ENCODE peak calls at places on chromosomes 1 and 21, in five cellular contexts. B is dorsolateral prefrontal cortex, E is lower leg skin, D is Ammon's horn, V is WTC11. Y is an unnamed sample.

GRCh38 chr1:234518876-234519275 is 39.9 kb upstream of the TARBP1 start:
- DNase-seq in B (no peak), E (no peak), D (peak), V (no peak), Y (no peak)

GRCh38 chr1:6859415-6860343 is 74.4 kb downstream of the CAMTA1 start:
- DNase-seq in B (no peak), E (no peak), D (no peak), V (no peak), Y (no peak)

GRCh38 chr21:45050786-45051489 is 23.4 kb upstream of the ADARB1 start:
- DNase-seq in B (no peak), E (no peak), D (no peak), V (no peak), Y (no peak)

GRCh38 chr1:27968692-27969091 is 8.9 kb downstream of the XKR8 start:
- DNase-seq in B (no peak), E (no peak), D (no peak), V (no peak), Y (no peak)

GRCh38 chr1:165842363-165843129 is 15.1 kb downstream of the UCK2 start:
- DNase-seq in B (no peak), E (no peak), D (no peak), V (no peak), Y (no peak)

GRCh38 chr1:56502700-56503245 is 76.6 kb downstream of the PLPP3 start:
- DNase-seq in B (no peak), E (no peak), D (no peak), V (no peak), Y (no peak)

GRCh38 chr1:30407030-30407861 is 316.1 kb downstream of the MATN1 start:
- DNase-seq in B (peak), E (peak), D (no peak), V (no peak), Y (no peak)

GRCh38 chr1:153122831-153123421 is 9.6 kb upstream of the SPRR2F start:
- DNase-seq in B (no peak), E (no peak), D (no peak), V (peak), Y (no peak)

GRCh38 chr1:160954158-160955104 is at the start of gene ITLN2:
- DNase-seq in B (no peak), E (no peak), D (no peak), V (peak), Y (no peak)

GRCh38 chr1:221748981-221749380 is 7.1 kb upstream of the DUSP10 start:
- DNase-seq in B (no peak), E (no peak), D (no peak), V (no peak), Y (no peak)

GRCh38 chr1:233993651-233994050 is 89.2 kb downstream of the SLC35F3 start:
- DNase-seq in B (no peak), E (no peak), D (no peak), V (no peak), Y (no peak)

GRCh38 chr1:244792188-244792850 is 43.1 kb upstream of the COX20 start:
- DNase-seq in B (no peak), E (no peak), D (no peak), V (no peak), Y (no peak)

GRCh38 chr1:155133799-155134281 is 1.8 kb upstream of the SLC50A1 start:
- DNase-seq in B (no peak), E (no peak), D (no peak), V (no peak), Y (no peak)

GRCh38 chr1:5141750-5142149 is 487.3 kb downstream of the AJAP1 start:
- DNase-seq in B (no peak), E (no peak), D (no peak), V (no peak), Y (no peak)

GRCh38 chr1:44820945-44821715 is 12.8 kb downstream of the BTBD19 start:
- DNase-seq in B (no peak), E (no peak), D (no peak), V (no peak), Y (no peak)

GRCh38 chr21:37300114-37300746 is 33.1 kb upstream of the VPS26C start:
- DNase-seq in B (no peak), E (no peak), D (no peak), V (no peak), Y (no peak)

GRCh38 chr1:117585086-117585485 is 20.8 kb upstream of the TENT5C start:
- DNase-seq in B (no peak), E (no peak), D (no peak), V (no peak), Y (no peak)

GRCh38 chr1:18992646-18993045 is 36.2 kb upstream of the IFFO2 start:
- DNase-seq in B (no peak), E (peak), D (no peak), V (no peak), Y (no peak)

GRCh38 chr1:100736766-100737165 is 17.2 kb downstream of the VCAM1 start:
- DNase-seq in B (no peak), E (no peak), D (no peak), V (no peak), Y (no peak)

Y was measured in heart left ventricle.